ENCODE peak calls at places on chromosome 19, in nine cellular contexts. P, X, T, Y, U, S, M, C and B are unnamed samples.

GRCh38 chr19:17405250-17406038 is at the start of gene BST2:
- DNase-seq in P (peak; percentile 75), X (peak; percentile 65), T (no peak), Y (no peak), U (peak; percentile 57), S (peak; percentile 93), M (peak; percentile 65), C (peak; percentile 95), B (peak; percentile 56)

GRCh38 chr19:862529-863304 is 3.3 kb downstream of the CFD start:
- DNase-seq in P (peak; percentile 62), X (peak; percentile 70), T (no peak), Y (peak; percentile 37), U (peak; percentile 37), S (no peak), M (peak; percentile 42), C (peak; percentile 89), B (peak; percentile 94)

GRCh38 chr19:58581227-58582141 is 8.3 kb upstream of the MZF1 start:
- DNase-seq in P (peak; percentile 87), X (peak; percentile 89), T (peak; percentile 85), Y (peak; percentile 72), U (peak; percentile 70), S (peak; percentile 16), M (no peak), C (peak; percentile 34), B (peak; percentile 92)

GRCh38 chr19:31348416-31349159 is 648 bp downstream of the TSHZ3 start:
- DNase-seq in P (peak; percentile 56), X (peak; percentile 36), T (no peak), Y (peak; percentile 69), U (peak; percentile 55), S (no peak), M (peak; percentile 66), C (no peak), B (no peak)

GRCh38 chr19:18418034-18418724 is 1.0 kb upstream of the SSBP4 start:
- DNase-seq in P (peak; percentile 72), X (no peak), T (no peak), Y (no peak), U (no peak), S (no peak), M (no peak), C (no peak), B (no peak)

GRCh38 chr19:48913114-48913513 is 13.0 kb downstream of the NUCB1 start:
- DNase-seq in P (no peak), X (no peak), T (no peak), Y (no peak), U (no peak), S (no peak), M (peak; percentile 32), C (peak; percentile 63), B (no peak)

GRCh38 chr19:18881491-18881890 is 14.5 kb downstream of the CERS1 start:
- DNase-seq in P (no peak), X (no peak), T (no peak), Y (no peak), U (no peak), S (no peak), M (no peak), C (no peak), B (no peak)

GRCh38 chr19:10762656-10763055 is 44.8 kb downstream of the DNM2 start:
- DNase-seq in P (no peak), X (peak; percentile 50), T (no peak), Y (no peak), U (no peak), S (no peak), M (no peak), C (no peak), B (no peak)

GRCh38 chr19:2015611-2015950 is at the start of gene BTBD2:
- DNase-seq in P (peak; percentile 60), X (peak; percentile 66), T (no peak), Y (peak; percentile 44), U (peak; percentile 84), S (no peak), M (peak; percentile 60), C (peak; percentile 73), B (no peak)

GRCh38 chr19:15110418-15110815 is 3.2 kb downstream of the SYDE1 start:
- DNase-seq in P (no peak), X (no peak), T (no peak), Y (no peak), U (no peak), S (no peak), M (no peak), C (no peak), B (peak; percentile 72)

GRCh38 chr19:3062165-3063105 is at the start of gene TLE5:
- DNase-seq in P (peak; percentile 74), X (peak; percentile 79), T (no peak), Y (no peak), U (no peak), S (peak; percentile 43), M (peak; percentile 56), C (peak; percentile 79), B (peak; percentile 63)

GRCh38 chr19:44588753-44589112 is 24.6 kb upstream of the IGSF23 start:
- DNase-seq in P (no peak), X (no peak), T (peak; percentile 36), Y (no peak), U (no peak), S (no peak), M (no peak), C (no peak), B (no peak)

GRCh38 chr19:52492201-52492960 is 35.1 kb upstream of the ZNF808 start:
- DNase-seq in P (peak; percentile 20), X (no peak), T (no peak), Y (no peak), U (no peak), S (no peak), M (no peak), C (no peak), B (no peak)
- H3K9me3 ChIP-seq in P (no peaks in the 10 kb centered on the region), X (peaks cover 23% of the 10 kb centered on the region), T (no peaks in the 10 kb centered on the region), Y (peaks cover 20% of the 10 kb centered on the region), U (no peaks in the 10 kb centered on the region), S (peaks cover 55% of the 10 kb centered on the region), M (no peaks in the 10 kb centered on the region), C (no peaks in the 10 kb centered on the region), B (peaks cover 16% of the 10 kb centered on the region)

GRCh38 chr19:4870025-4870700 is 2.7 kb upstream of the PLIN3 start:
- DNase-seq in P (no peak), X (peak; percentile 30), T (peak; percentile 92), Y (peak; percentile 90), U (peak; percentile 91), S (peak; percentile 98), M (peak; percentile 89), C (no peak), B (peak; percentile 68)

GRCh38 chr19:4867534-4868285 is at the start of gene PLIN3:
- DNase-seq in P (peak; percentile 96), X (peak; percentile 98), T (peak; percentile 76), Y (peak; percentile 92), U (peak; percentile 95), S (peak; percentile 89), M (peak; percentile 98), C (peak; percentile 95), B (peak; percentile 96)

GRCh38 chr19:4871711-4872110 is 4.2 kb upstream of the PLIN3 start:
- DNase-seq in P (no peak), X (no peak), T (no peak), Y (no peak), U (no peak), S (no peak), M (no peak), C (no peak), B (no peak)

GRCh38 chr19:4866595-4867424 is 657 bp downstream of the PLIN3 start:
- DNase-seq in P (peak; percentile 57), X (peak; percentile 63), T (no peak), Y (peak; percentile 38), U (peak; percentile 48), S (peak; percentile 34), M (peak; percentile 54), C (peak; percentile 63), B (peak; percentile 78)

DNA sequence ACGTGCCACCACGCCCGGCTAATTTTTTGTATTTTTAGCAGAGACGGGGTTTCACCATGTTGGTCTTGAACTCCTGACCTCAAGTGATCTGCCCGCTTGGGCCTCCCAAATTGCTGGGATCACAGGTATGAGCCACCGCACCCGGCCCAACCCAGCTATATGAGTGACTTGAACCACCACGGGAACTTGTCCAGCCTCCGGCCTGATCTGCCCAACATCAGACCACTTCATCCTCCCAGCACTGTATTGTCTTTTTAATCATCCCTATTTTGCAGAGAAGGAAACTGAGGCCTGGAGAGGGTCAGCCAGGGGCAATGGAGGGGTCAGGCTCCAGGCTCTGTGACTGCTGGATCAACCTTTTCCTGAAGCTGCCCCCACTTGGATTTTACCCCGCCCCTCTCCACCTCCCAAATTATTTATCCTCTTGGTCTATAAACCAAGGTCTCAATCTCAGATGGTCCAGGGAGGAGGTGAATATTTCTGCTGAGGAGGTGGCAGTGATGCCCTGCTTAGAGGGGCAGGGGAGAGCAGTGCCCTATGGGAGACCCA is 893 bp upstream of the PLIN3 start:
- DNase-seq in P (no peak), X (no peak), T (no peak), Y (no peak), U (no peak), S (no peak), M (no peak), C (no peak), B (no peak)
- H3K4me3 ChIP-seq in P (no peak overlapping the region), X (no peak overlapping the region), T (no peak overlapping the region), Y (no peak overlapping the region), U (no peak overlapping the region), S (peak overlapping the region; percentile 83), M (no peak overlapping the region), C (peak overlapping the region; percentile 78), B (peak overlapping the region; percentile 64)

DNA sequence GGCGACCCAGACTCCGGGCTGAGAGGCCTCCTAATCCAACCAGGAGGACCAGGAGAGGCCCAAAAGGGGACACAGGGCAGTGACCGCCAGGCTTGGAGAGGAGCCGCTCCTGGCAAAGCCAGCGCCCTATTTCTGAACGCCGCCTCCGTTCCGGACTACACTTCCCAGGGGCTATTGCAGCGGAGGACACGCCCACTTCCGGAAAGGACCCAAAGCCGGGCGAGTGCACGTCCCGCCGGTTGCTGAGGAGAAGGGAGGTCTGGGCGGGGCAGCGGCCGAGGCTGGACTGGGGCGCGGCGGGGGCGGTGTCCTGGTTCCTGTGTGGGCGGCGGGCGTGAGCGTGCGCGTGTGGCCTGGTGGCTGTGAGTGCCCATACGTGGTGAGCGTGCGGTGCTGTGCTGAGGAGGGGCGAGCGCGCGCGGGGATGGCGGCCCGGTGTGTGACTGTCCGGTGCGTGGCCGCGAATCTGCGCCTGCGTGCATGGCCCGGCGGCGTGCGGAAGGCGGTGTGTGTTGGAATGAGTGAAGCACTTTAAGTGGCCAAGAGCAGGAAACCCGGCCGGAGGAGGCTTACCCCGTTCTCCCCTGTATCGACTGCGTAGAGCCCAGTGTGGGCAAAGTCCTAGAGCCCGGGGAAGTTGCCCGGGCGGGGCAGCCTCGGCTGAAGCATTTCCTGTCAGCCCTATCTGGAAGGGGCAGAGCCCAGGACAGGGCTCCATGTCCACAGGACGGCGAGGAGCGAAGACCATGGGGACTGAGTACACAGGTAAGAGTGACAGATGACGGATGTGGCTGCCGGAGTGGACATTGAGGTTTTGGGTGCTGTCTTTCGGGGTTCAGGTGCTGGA is at the start of gene ZNF470:
- DNase-seq in P (peak; percentile 94), X (peak; percentile 95), T (no peak), Y (peak; percentile 93), U (peak; percentile 91), S (no peak), M (peak; percentile 97), C (peak; percentile 80), B (peak; percentile 97)
- H3K9me3 ChIP-seq in P (no peaks in the 10 kb centered on the region), X (peaks cover 68% of the 10 kb centered on the region), T (peaks cover 49% of the 10 kb centered on the region), Y (peaks cover 42% of the 10 kb centered on the region), U (no peaks in the 10 kb centered on the region), S (peaks cover 92% of the 10 kb centered on the region), M (peaks cover 29% of the 10 kb centered on the region), C (peaks cover 14% of the 10 kb centered on the region), B (peaks cover 82% of the 10 kb centered on the region)

DNA sequence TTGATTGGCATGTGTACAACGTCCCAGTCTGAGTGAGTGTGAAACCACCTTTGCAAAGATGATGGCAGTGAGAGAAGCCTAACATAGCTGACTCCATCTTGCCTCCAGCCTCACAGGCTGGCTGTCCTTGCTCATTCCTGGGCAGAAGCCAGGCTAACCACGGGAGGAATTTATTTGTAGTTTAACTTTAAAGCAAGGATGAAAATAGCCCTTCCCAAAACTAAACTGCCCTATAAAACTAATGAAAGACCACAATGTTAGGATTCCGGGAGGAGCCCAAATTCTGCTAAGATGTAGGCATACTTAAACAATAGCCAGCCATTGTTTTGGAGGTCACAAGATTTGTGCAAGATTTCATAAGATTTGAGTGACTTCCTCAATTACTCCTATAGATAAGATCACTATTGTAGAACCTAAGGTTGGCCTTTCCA is 96.6 kb upstream of the LSM14A start:
- DNase-seq in P (no peak), X (no peak), T (no peak), Y (no peak), U (peak; percentile 28), S (no peak), M (no peak), C (no peak), B (no peak)
- H3K4me3 ChIP-seq in P (no peak overlapping the region), X (no peak overlapping the region), T (no peak overlapping the region), Y (no peak overlapping the region), U (no peak overlapping the region), S (no peak overlapping the region), M (no peak overlapping the region), C (no peak overlapping the region), B (no peak overlapping the region)